ENCODE peak calls at places on chromosomes 11 and 22, in nine cellular contexts. One of them, this sample, is unnamed.

GRCh38 chr22:39382410-39382809 is 17.2 kb upstream of the TAB1 start:
- DNase-seq in NAMALWA: no peak
- DNase-seq in stimulated activated CD4-positive, alpha-beta T cell treated with anti-CD3 and anti-CD28 coated beads, Interleukin-1b, Interleukin-23, amount 100 ng/mL, for 4 hours: no peak
- DNase-seq in EH: no peak
- DNase-seq in Karpas-422: no peak
- DNase-seq in endothelial cell of umbilical vein: no peak
- DNase-seq in activated naive CD8-positive, alpha-beta T cell treated with anti-CD3 and anti-CD28 coated beads, Interleukin-2, amount 50 U/mL, for 16 hours: no peak
- DNase-seq in Ammon's horn: no peak
- DNase-seq in BJ: no peak
- DNase-seq in this sample: peak

GRCh38 chr11:118068206-118068944 is 8.5 kb upstream of the TMPRSS4 start:
- DNase-seq in NAMALWA: no peak
- DNase-seq in stimulated activated CD4-positive, alpha-beta T cell treated with anti-CD3 and anti-CD28 coated beads, Interleukin-1b, Interleukin-23, amount 100 ng/mL, for 4 hours: no peak
- DNase-seq in EH: no peak
- DNase-seq in Karpas-422: no peak
- DNase-seq in endothelial cell of umbilical vein: no peak
- DNase-seq in activated naive CD8-positive, alpha-beta T cell treated with anti-CD3 and anti-CD28 coated beads, Interleukin-2, amount 50 U/mL, for 16 hours: no peak
- DNase-seq in Ammon's horn: peak
- DNase-seq in BJ: no peak
- DNase-seq in this sample: no peak

GRCh38 chr11:85725510-85726258 is 39.7 kb upstream of the CCDC89 start:
- DNase-seq in NAMALWA: no peak
- DNase-seq in stimulated activated CD4-positive, alpha-beta T cell treated with anti-CD3 and anti-CD28 coated beads, Interleukin-1b, Interleukin-23, amount 100 ng/mL, for 4 hours: no peak
- DNase-seq in EH: peak
- DNase-seq in Karpas-422: no peak
- DNase-seq in endothelial cell of umbilical vein: peak
- DNase-seq in activated naive CD8-positive, alpha-beta T cell treated with anti-CD3 and anti-CD28 coated beads, Interleukin-2, amount 50 U/mL, for 16 hours: no peak
- DNase-seq in Ammon's horn: no peak
- DNase-seq in BJ: peak
- DNase-seq in this sample: no peak

GRCh38 chr11:60389279-60389910 is 6.9 kb upstream of the MS4A14 start:
- DNase-seq in NAMALWA: no peak
- DNase-seq in stimulated activated CD4-positive, alpha-beta T cell treated with anti-CD3 and anti-CD28 coated beads, Interleukin-1b, Interleukin-23, amount 100 ng/mL, for 4 hours: no peak
- DNase-seq in EH: no peak
- DNase-seq in Karpas-422: no peak
- DNase-seq in endothelial cell of umbilical vein: no peak
- DNase-seq in activated naive CD8-positive, alpha-beta T cell treated with anti-CD3 and anti-CD28 coated beads, Interleukin-2, amount 50 U/mL, for 16 hours: no peak
- DNase-seq in Ammon's horn: peak
- DNase-seq in BJ: no peak
- DNase-seq in this sample: peak

GRCh38 chr11:72985645-72986044 is 156.5 kb downstream of the FCHSD2 start:
- DNase-seq in NAMALWA: no peak
- DNase-seq in stimulated activated CD4-positive, alpha-beta T cell treated with anti-CD3 and anti-CD28 coated beads, Interleukin-1b, Interleukin-23, amount 100 ng/mL, for 4 hours: no peak
- DNase-seq in EH: no peak
- DNase-seq in Karpas-422: no peak
- DNase-seq in endothelial cell of umbilical vein: peak
- DNase-seq in activated naive CD8-positive, alpha-beta T cell treated with anti-CD3 and anti-CD28 coated beads, Interleukin-2, amount 50 U/mL, for 16 hours: no peak
- DNase-seq in Ammon's horn: no peak
- DNase-seq in BJ: no peak
- DNase-seq in this sample: no peak

GRCh38 chr11:36009469-36009868 is 65.6 kb downstream of the LDLRAD3 start:
- DNase-seq in NAMALWA: no peak
- DNase-seq in stimulated activated CD4-positive, alpha-beta T cell treated with anti-CD3 and anti-CD28 coated beads, Interleukin-1b, Interleukin-23, amount 100 ng/mL, for 4 hours: no peak
- DNase-seq in EH: peak
- DNase-seq in Karpas-422: no peak
- DNase-seq in endothelial cell of umbilical vein: peak
- DNase-seq in activated naive CD8-positive, alpha-beta T cell treated with anti-CD3 and anti-CD28 coated beads, Interleukin-2, amount 50 U/mL, for 16 hours: no peak
- DNase-seq in Ammon's horn: no peak
- DNase-seq in BJ: peak
- DNase-seq in this sample: no peak

GRCh38 chr11:6156628-6157367 is 13.3 kb downstream of the OR52B2 start:
- DNase-seq in NAMALWA: no peak
- DNase-seq in stimulated activated CD4-positive, alpha-beta T cell treated with anti-CD3 and anti-CD28 coated beads, Interleukin-1b, Interleukin-23, amount 100 ng/mL, for 4 hours: no peak
- DNase-seq in EH: peak
- DNase-seq in Karpas-422: no peak
- DNase-seq in endothelial cell of umbilical vein: no peak
- DNase-seq in activated naive CD8-positive, alpha-beta T cell treated with anti-CD3 and anti-CD28 coated beads, Interleukin-2, amount 50 U/mL, for 16 hours: no peak
- DNase-seq in Ammon's horn: no peak
- DNase-seq in BJ: no peak
- DNase-seq in this sample: no peak

GRCh38 chr11:9990221-9990973 is 303.6 kb downstream of the SBF2 start:
- DNase-seq in NAMALWA: no peak
- DNase-seq in stimulated activated CD4-positive, alpha-beta T cell treated with anti-CD3 and anti-CD28 coated beads, Interleukin-1b, Interleukin-23, amount 100 ng/mL, for 4 hours: no peak
- DNase-seq in EH: peak
- DNase-seq in Karpas-422: no peak
- DNase-seq in endothelial cell of umbilical vein: peak
- DNase-seq in activated naive CD8-positive, alpha-beta T cell treated with anti-CD3 and anti-CD28 coated beads, Interleukin-2, amount 50 U/mL, for 16 hours: no peak
- DNase-seq in Ammon's horn: no peak
- DNase-seq in BJ: no peak
- DNase-seq in this sample: no peak

GRCh38 chr11:20110908-20111669 is 49.2 kb downstream of the DBX1 start:
- DNase-seq in NAMALWA: peak
- DNase-seq in stimulated activated CD4-positive, alpha-beta T cell treated with anti-CD3 and anti-CD28 coated beads, Interleukin-1b, Interleukin-23, amount 100 ng/mL, for 4 hours: peak
- DNase-seq in EH: peak
- DNase-seq in Karpas-422: peak
- DNase-seq in endothelial cell of umbilical vein: peak
- DNase-seq in activated naive CD8-positive, alpha-beta T cell treated with anti-CD3 and anti-CD28 coated beads, Interleukin-2, amount 50 U/mL, for 16 hours: no peak
- DNase-seq in Ammon's horn: peak
- DNase-seq in BJ: peak
- DNase-seq in this sample: peak

GRCh38 chr11:33875621-33876294 is 16.1 kb downstream of the LMO2 start:
- DNase-seq in NAMALWA: no peak
- DNase-seq in stimulated activated CD4-positive, alpha-beta T cell treated with anti-CD3 and anti-CD28 coated beads, Interleukin-1b, Interleukin-23, amount 100 ng/mL, for 4 hours: no peak
- DNase-seq in EH: no peak
- DNase-seq in Karpas-422: no peak
- DNase-seq in endothelial cell of umbilical vein: no peak
- DNase-seq in activated naive CD8-positive, alpha-beta T cell treated with anti-CD3 and anti-CD28 coated beads, Interleukin-2, amount 50 U/mL, for 16 hours: no peak
- DNase-seq in Ammon's horn: no peak
- DNase-seq in BJ: no peak
- DNase-seq in this sample: no peak

GRCh38 chr22:28179392-28179791 is 260.3 kb upstream of the PITPNB start:
- DNase-seq in NAMALWA: no peak
- DNase-seq in stimulated activated CD4-positive, alpha-beta T cell treated with anti-CD3 and anti-CD28 coated beads, Interleukin-1b, Interleukin-23, amount 100 ng/mL, for 4 hours: no peak
- DNase-seq in EH: no peak
- DNase-seq in Karpas-422: no peak
- DNase-seq in endothelial cell of umbilical vein: no peak
- DNase-seq in activated naive CD8-positive, alpha-beta T cell treated with anti-CD3 and anti-CD28 coated beads, Interleukin-2, amount 50 U/mL, for 16 hours: no peak
- DNase-seq in Ammon's horn: no peak
- DNase-seq in BJ: no peak
- DNase-seq in this sample: no peak